ENCODE peak calls at places on chromosome 15, in four cellular contexts. J, T, A and K are unnamed samples.

GRCh38 chr15:51094606-51095569 is at the start of gene TNFAIP8L3:
- DNase-seq in J (no peak), T (peak), A (no peak), K (no peak)

GRCh38 chr15:45731331-45731730 is 96.5 kb downstream of the SQOR start:
- DNase-seq in J (no peak), T (no peak), A (no peak), K (no peak)

GRCh38 chr15:68791431-68792283 is 29.0 kb downstream of the ANP32A start:
- DNase-seq in J (no peak), T (no peak), A (no peak), K (no peak)

GRCh38 chr15:100247228-100248225 is 94.2 kb downstream of the ADAMTS17 start:
- DNase-seq in J (no peak), T (no peak), A (no peak), K (no peak)

GRCh38 chr15:93017521-93017920 is 71.5 kb downstream of the RGMA start:
- DNase-seq in J (no peak), T (peak), A (no peak), K (peak)

GRCh38 chr15:100704281-100705055 is 102.1 kb downstream of the ASB7 start:
- DNase-seq in J (peak), T (peak), A (no peak), K (no peak)

GRCh38 chr15:93028632-93029612 is 60.1 kb downstream of the RGMA start:
- DNase-seq in J (peak), T (peak), A (peak), K (peak)

GRCh38 chr15:58556541-58556940 is 124.8 kb downstream of the LIPC start:
- DNase-seq in J (no peak), T (no peak), A (no peak), K (no peak)

GRCh38 chr15:97566957-97567356 is 393.5 kb upstream of the ARRDC4 start:
- DNase-seq in J (no peak), T (peak), A (no peak), K (peak)

GRCh38 chr15:48954538-48954937 is 9.2 kb downstream of the SHC4 start:
- DNase-seq in J (no peak), T (peak), A (no peak), K (peak)

GRCh38 chr15:63948971-63949370 is 97.3 kb downstream of the DAPK2 start:
- DNase-seq in J (no peak), T (no peak), A (no peak), K (no peak)

GRCh38 chr15:49040151-49040550 is 6.1 kb downstream of the SECISBP2L start:
- DNase-seq in J (no peak), T (no peak), A (no peak), K (no peak)

GRCh38 chr15:56249080-56249479 is 5.4 kb upstream of the RFX7 start:
- DNase-seq in J (peak), T (peak), A (no peak), K (peak)

GRCh38 chr15:87632364-87632763 is 624.2 kb downstream of the NTRK3 start:
- DNase-seq in J (no peak), T (no peak), A (no peak), K (no peak)

GRCh38 chr15:35874260-35874905 is 328.4 kb upstream of the DPH6 start:
- DNase-seq in J (peak), T (peak), A (no peak), K (peak)

GRCh38 chr15:35173444-35174118 is 88.5 kb upstream of the NANOGP8 start:
- DNase-seq in J (peak), T (peak), A (no peak), K (peak)

GRCh38 chr15:76060098-76060989 is 559 bp downstream of the TMEM266 start:
- DNase-seq in J (no peak), T (no peak), A (no peak), K (no peak)

GRCh38 chr15:71149645-71150557 is 34.6 kb downstream of the THSD4 start:
- DNase-seq in J (no peak), T (peak), A (no peak), K (no peak)

GRCh38 chr15:60933914-60934885 is 294.9 kb downstream of the RORA start:
- DNase-seq in J (no peak), T (no peak), A (no peak), K (peak)

GRCh38 chr15:68407886-68408500 is 24.0 kb downstream of the ITGA11 start:
- DNase-seq in J (no peak), T (no peak), A (no peak), K (no peak)

GRCh38 chr15:61871926-61872522 is 188.2 kb downstream of the VPS13C start:
- DNase-seq in J (peak), T (peak), A (no peak), K (peak)

GRCh38 chr15:95760508-95760907 is 570.0 kb upstream of the NR2F2 start:
- DNase-seq in J (peak), T (peak), A (no peak), K (peak)

GRCh38 chr15:31104048-31104447 is 2.5 kb upstream of the TRPM1 start:
- DNase-seq in J (no peak), T (no peak), A (no peak), K (no peak)

GRCh38 chr15:38217181-38217580 is 35.5 kb upstream of the SPRED1 start:
- DNase-seq in J (peak), T (peak), A (no peak), K (peak)
- H3K4me3 ChIP-seq in J (no peak), T (no peak), A (no peak), K (no peak)

GRCh38 chr15:59565299-59565698 is 46.3 kb upstream of the GCNT3 start:
- DNase-seq in J (no peak), T (no peak), A (no peak), K (no peak)
- H3K4me3 ChIP-seq in J (no peak), T (no peak), A (no peak), K (no peak)

GRCh38 chr15:67152429-67152828 is 87.0 kb downstream of the SMAD3 start:
- DNase-seq in J (no peak), T (no peak), A (no peak), K (no peak)
- H3K4me3 ChIP-seq in J (no peak), T (no peak), A (no peak), K (no peak)

DNA sequence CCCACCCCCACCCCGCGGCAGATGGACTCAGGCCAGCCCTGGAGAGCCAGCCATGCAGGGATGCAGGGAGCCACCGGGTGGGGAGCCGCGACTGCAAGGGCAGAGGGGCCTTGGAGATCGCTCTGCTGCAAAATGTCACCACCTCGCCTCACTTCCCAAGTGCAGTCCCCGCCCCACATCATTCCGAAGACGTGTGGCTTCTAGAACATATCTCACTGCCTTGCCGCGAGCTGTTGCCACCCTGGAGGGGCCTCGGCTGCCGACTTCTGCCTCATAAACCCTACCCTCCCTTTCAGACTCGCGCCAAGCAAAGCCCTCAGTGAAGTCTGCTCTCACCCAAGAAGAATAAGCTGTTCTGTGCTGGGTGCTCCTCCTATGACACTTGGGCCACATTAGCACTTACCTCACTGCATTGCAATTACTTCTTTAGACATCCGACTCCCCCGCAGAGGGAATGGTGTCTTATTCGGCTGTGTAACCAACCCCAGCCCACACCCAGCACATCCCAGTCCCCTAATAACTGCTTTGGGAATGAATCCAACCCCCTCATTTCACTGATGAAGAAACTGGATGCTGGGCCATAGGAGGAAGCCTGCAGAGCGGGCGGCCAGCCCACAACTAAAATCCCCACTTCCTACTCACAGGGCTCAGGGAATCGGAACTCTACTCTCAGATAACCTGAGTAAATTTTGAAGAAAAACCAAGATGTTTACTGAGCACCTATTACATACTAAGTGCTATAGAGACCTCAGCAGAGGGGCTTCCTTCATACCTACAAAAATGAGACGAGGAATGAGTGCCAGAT is 8.6 kb downstream of the TLE3 start:
- DNase-seq in J (peak), T (peak), A (no peak), K (peak)
- H3K4me3 ChIP-seq in J (peak), T (no peak), A (no peak), K (peak)

DNA sequence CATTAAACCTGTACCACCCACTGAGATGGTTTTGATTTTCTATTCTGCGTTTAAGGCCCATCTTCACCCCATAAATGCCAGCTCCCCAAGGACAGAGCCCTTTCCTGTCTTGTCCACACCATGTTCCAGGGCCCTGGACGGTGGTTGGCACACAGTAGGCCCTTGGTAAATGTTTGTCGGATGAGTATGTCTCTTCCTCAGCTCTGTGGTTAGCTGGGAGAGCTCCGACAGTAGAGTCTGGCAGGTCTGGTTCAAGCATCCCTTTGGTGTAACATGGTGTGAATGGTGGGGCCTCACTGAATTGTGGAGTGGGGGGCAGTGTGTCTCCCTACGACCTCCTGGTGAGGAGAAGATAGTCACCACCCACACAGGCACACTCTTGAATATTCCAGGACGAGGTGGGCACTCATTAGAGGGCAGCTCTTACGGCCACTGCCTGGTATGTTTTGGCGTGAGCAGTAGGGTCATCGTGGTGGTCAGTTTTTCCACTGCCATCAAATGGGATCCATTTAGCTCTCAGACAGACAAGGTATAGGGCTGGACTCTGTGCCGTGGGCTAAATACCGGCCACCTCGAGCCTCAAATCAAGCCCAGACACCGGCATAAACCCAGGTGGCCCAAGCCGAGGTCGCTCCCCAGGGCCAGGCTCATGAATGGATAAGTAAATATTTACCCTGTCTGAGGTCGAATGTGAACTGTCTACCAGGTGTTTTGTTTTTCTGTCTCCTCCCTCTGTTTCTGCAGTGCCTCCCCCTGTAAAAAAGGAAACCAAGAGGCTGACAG is 61.3 kb downstream of the SMAD3 start:
- DNase-seq in J (peak), T (no peak), A (no peak), K (peak)
- H3K4me3 ChIP-seq in J (peak), T (no peak), A (no peak), K (no peak)

DNA sequence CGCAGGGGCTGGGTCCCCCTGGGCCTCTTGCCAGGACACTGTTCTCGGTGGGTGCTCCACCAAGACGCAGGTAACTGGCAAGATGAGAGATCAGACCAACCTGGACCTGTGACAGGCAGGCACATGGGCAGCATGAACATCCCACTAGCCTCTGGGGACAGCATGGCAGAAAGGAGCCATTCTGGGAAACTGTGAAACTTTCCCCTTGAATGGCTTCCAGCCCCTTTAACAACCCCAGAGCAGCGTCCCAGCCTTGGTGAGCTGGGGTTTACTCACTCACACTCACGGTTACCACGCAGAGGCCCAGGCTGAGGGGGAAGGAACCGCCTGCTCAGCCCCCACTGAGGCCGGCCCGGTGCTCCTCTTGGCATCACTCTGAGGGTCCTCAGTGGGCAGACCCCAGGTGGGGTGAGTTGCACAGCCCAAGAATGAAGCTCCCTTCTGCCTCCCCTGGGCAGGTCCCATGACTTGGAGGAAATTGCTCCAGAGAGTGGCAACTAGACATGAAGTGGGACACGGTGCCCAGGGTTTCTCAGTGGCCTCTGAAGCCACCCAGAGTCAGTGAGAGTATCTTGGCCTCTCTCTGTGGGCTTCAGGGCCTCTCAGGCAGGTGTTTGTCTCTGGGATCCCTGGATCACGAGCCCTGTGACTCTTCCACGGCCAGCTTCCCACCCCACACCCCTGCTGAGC is 15.2 kb upstream of the SRP14 start:
- DNase-seq in J (no peak), T (no peak), A (no peak), K (no peak)
- H3K4me3 ChIP-seq in J (no peak), T (no peak), A (no peak), K (no peak)

GRCh38 chr15:40289140-40289775 is 6.4 kb upstream of the ANKRD63 start:
- DNase-seq in J (no peak), T (no peak), A (no peak), K (no peak)
- H3K4me3 ChIP-seq in J (no peak), T (no peak), A (no peak), K (no peak)

GRCh38 chr15:80342148-80342547 is 62.0 kb upstream of the ARNT2 start:
- DNase-seq in J (no peak), T (no peak), A (no peak), K (no peak)

GRCh38 chr15:80339601-80340000 is 64.6 kb upstream of the ARNT2 start:
- DNase-seq in J (no peak), T (no peak), A (no peak), K (no peak)

DNA sequence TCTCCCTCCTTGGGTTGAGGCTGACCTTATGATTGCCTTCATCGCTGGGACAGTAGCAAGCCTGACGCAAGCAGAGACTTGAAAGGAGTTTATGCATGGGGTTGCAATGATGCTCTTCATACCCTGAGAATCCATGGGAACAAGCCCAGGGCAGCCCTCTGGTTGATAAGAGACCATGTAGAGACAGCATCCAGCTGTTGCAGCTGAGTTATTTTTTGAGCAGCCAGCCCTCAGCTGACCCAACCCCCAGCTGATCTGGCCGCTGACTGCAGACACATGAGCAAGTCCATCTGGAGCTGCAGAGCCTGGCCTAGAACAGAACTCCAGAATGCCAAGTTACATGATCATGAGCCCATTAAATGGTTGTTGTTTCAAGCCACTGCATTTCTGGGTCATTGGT is 60.6 kb upstream of the ARNT2 start:
- DNase-seq in J (peak), T (peak), A (no peak), K (peak)
- H3K4me3 ChIP-seq in J (no peak), T (no peak), A (no peak), K (no peak)